ENCODE peak calls at places on chromosomes 12 and 14, in nine cellular contexts. O is type B pancreatic cell, Z is fibroblast of mammary gland, K is mammary epithelial cell, V is foreskin fibroblast, R is brain microvascular endothelial cell, J is fibroblast of the aortic adventitia, M is lower leg skin, U is choroid plexus epithelial cell. G is an unnamed sample.
A peak's percentile ranks its signal among the peaks of the same experiment; 100 is the strongest.

GRCh38 chr12:28938581-28939301 is 210.3 kb upstream of the FAR2 start:
- DNase-seq in O (no peak), Z (no peak), K (no peak), V (no peak), R (no peak), J (no peak), M (no peak), U (no peak), G (no peak)

GRCh38 chr14:77580964-77581505 is 35.4 kb downstream of the SPTLC2 start:
- DNase-seq in O (no peak), Z (peak; percentile 83), K (no peak), V (peak; percentile 37), R (peak; percentile 35), J (peak; percentile 80), M (no peak), U (peak; percentile 84), G (no peak)

GRCh38 chr14:106210650-106211049 is 684.3 kb downstream of the TMEM121 start:
- DNase-seq in O (no peak), Z (no peak), K (no peak), V (no peak), R (no peak), J (no peak), M (no peak), U (no peak), G (no peak)

GRCh38 chr12:50677858-50678257 is 86.0 kb upstream of the ATF1 start:
- DNase-seq in O (no peak), Z (peak; percentile 81), K (peak; percentile 2), V (no peak), R (no peak), J (peak; percentile 81), M (no peak), U (no peak), G (no peak)

GRCh38 chr14:105641075-105641937 is 114.9 kb downstream of the TMEM121 start:
- DNase-seq in O (no peak), Z (no peak), K (no peak), V (no peak), R (no peak), J (no peak), M (no peak), U (no peak), G (no peak)

GRCh38 chr12:98594050-98594853 is 766 bp downstream of the SLC25A3 start:
- DNase-seq in O (no peak), Z (no peak), K (peak; percentile 12), V (no peak), R (no peak), J (peak; percentile 36), M (peak; percentile 35), U (no peak), G (peak; percentile 59)

GRCh38 chr14:95915326-95915725 is 38.7 kb downstream of the TUNAR start:
- DNase-seq in O (no peak), Z (no peak), K (no peak), V (no peak), R (no peak), J (no peak), M (no peak), U (no peak), G (no peak)

GRCh38 chr14:64963611-64964010 is 8.5 kb downstream of the RAB15 start:
- DNase-seq in O (no peak), Z (no peak), K (no peak), V (no peak), R (no peak), J (no peak), M (no peak), U (no peak), G (no peak)

GRCh38 chr14:88312262-88312661 is 10.8 kb downstream of the KCNK10 start:
- DNase-seq in O (no peak), Z (no peak), K (no peak), V (no peak), R (no peak), J (no peak), M (no peak), U (no peak), G (no peak)

GRCh38 chr14:99643343-99643742 is 1.6 kb upstream of the HHIPL1 start:
- DNase-seq in O (no peak), Z (no peak), K (no peak), V (no peak), R (no peak), J (no peak), M (no peak), U (no peak), G (no peak)

GRCh38 chr12:12872934-12873275 is 18.5 kb upstream of the GPRC5A start:
- DNase-seq in O (no peak), Z (peak; percentile 75), K (peak; percentile 86), V (peak; percentile 51), R (peak; percentile 70), J (no peak), M (no peak), U (peak; percentile 37), G (no peak)

GRCh38 chr14:56125772-56126411 is 7.7 kb downstream of the PELI2 start:
- DNase-seq in O (no peak), Z (no peak), K (no peak), V (no peak), R (no peak), J (no peak), M (no peak), U (no peak), G (no peak)

GRCh38 chr14:99586761-99587462 is 17.1 kb downstream of the CCDC85C start:
- DNase-seq in O (no peak), Z (no peak), K (no peak), V (no peak), R (no peak), J (no peak), M (no peak), U (no peak), G (no peak)

GRCh38 chr14:47509957-47510356 is 165.4 kb downstream of the MDGA2 start:
- DNase-seq in O (no peak), Z (no peak), K (no peak), V (no peak), R (no peak), J (no peak), M (no peak), U (no peak), G (no peak)

GRCh38 chr14:59331217-59331616 is 134.0 kb downstream of the GPR135 start:
- DNase-seq in O (no peak), Z (no peak), K (no peak), V (no peak), R (no peak), J (no peak), M (no peak), U (no peak), G (no peak)

GRCh38 chr12:13982010-13982409 is 608 bp upstream of the GRIN2B start:
- DNase-seq in O (no peak), Z (no peak), K (no peak), V (no peak), R (no peak), J (no peak), M (no peak), U (no peak), G (peak; percentile 46)
- TF ChIP-seq CTCF in O (peak; percentile 85), Z (peak; percentile 20), K (no peak), V (no peak), R (peak; percentile 34), J (no peak), M (no peak), U (no peak), G (peak; percentile 38)

GRCh38 chr12:53474819-53475218 is 22.9 kb downstream of the PCBP2 start:
- DNase-seq in O (no peak), Z (no peak), K (no peak), V (no peak), R (no peak), J (no peak), M (no peak), U (no peak), G (no peak)

GRCh38 chr12:53478865-53479264 is 20.4 kb downstream of the MAP3K12 start:
- DNase-seq in O (no peak), Z (peak; percentile 55), K (no peak), V (no peak), R (no peak), J (peak; percentile 34), M (no peak), U (no peak), G (no peak)

GRCh38 chr12:53479314-53479713 is 19.9 kb downstream of the MAP3K12 start:
- DNase-seq in O (no peak), Z (no peak), K (no peak), V (no peak), R (no peak), J (no peak), M (no peak), U (no peak), G (no peak)

GRCh38 chr12:53474077-53474476 is 22.2 kb downstream of the PCBP2 start:
- DNase-seq in O (no peak), Z (no peak), K (no peak), V (no peak), R (no peak), J (no peak), M (no peak), U (no peak), G (no peak)

GRCh38 chr12:53476769-53477209 is 22.5 kb downstream of the MAP3K12 start:
- DNase-seq in O (no peak), Z (peak; percentile 66), K (no peak), V (no peak), R (no peak), J (peak; percentile 51), M (no peak), U (no peak), G (no peak)
- TF ChIP-seq CTCF in O (peak; percentile 59), Z (peak; percentile 37), K (peak; percentile 14), V (peak; percentile 35), R (peak; percentile 50), J (peak; percentile 19), M (no peak), U (peak; percentile 48), G (no peak)

DNA sequence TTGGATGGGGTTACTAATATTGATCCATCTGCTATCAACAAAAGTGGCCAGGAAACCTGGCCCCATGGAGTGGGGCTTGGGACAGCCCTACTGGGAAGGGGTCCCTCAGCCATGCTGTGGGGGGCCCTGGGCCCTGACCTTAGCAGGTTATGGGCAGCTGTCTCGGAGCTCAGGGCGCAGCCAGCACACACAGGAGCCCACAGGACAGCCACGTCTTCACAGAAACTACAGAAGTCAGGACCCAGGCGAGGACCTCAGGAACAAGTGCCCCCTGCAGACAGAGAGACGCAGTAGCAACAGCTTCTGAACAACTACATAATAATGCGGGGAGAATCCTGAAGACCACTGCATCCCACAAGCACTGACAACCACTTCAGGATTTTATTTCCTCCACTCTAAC is 11.9 kb upstream of the FKBP11 start:
- DNase-seq in O (no peak), Z (no peak), K (no peak), V (no peak), R (no peak), J (no peak), M (no peak), U (peak; percentile 6), G (no peak)
- TF ChIP-seq CTCF in O (no peak), Z (no peak), K (no peak), V (no peak), R (peak; percentile 55), J (no peak), M (no peak), U (peak; percentile 49), G (no peak)

DNA sequence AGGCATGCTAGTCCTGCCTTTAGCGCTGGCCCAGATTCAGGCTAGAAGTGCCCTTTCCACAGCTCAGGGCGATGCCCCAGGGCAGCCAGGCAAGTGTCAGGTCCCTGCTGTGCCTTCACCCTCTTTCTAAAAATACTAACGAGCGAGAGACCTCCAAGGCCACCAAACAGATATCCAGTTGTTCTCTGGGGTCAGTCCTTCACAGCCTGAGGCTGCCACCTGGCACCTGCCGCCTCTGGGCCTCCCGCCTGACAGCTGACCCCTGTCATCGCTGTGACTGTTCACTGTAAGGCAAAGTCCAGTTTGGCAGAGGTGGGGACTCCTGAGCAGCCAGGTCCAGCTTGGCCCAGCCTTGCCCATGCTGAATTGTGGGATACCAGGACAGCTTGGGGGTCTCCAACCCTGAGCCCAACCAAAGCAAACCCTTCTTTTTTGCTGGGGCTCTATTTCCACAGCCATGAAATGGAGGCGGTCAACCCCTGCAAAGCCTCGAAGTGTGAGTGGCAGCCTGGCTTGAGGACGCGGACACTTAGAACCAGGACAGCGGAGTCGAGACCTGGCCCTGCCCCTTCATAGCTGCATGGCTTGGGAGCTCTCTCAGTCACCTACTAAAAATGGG is 79.9 kb downstream of the NINJ2 start:
- DNase-seq in O (no peak), Z (no peak), K (no peak), V (no peak), R (no peak), J (no peak), M (no peak), U (no peak), G (no peak)
- TF ChIP-seq CTCF in O (peak; percentile 42), Z (no peak), K (no peak), V (no peak), R (no peak), J (no peak), M (no peak), U (no peak), G (no peak)

G was measured in mesothelial cell of epicardium.